ENCODE peak calls at places on chromosome 21, in four cellular contexts. One of them, this sample, is unnamed.

GRCh38 chr21:44701541-44701940 is 4.6 kb downstream of the KRTAP10-12 start:
- DNase-seq in SK-N-SH: peak
- DNase-seq in H1: no peak
- DNase-seq in GM12878: no peak
- DNase-seq in this sample: no peak

GRCh38 chr21:36747114-36747814 is 48.3 kb downstream of the SIM2 start:
- DNase-seq in H1: no peak
- DNase-seq in GM12878: no peak
- DNase-seq in SK-N-SH: no peak
- DNase-seq in this sample: peak

GRCh38 chr21:34884346-34884929 is 164.7 kb downstream of the RUNX1 start:
- DNase-seq in GM12878: no peak
- DNase-seq in H1: no peak
- DNase-seq in SK-N-SH: no peak
- DNase-seq in this sample: no peak

GRCh38 chr21:25934771-25935224 is 200.0 kb downstream of the GABPA start:
- DNase-seq in GM12878: no peak
- DNase-seq in SK-N-SH: no peak
- DNase-seq in H1: no peak
- DNase-seq in this sample: no peak

GRCh38 chr21:43203523-43204080 is 34.8 kb downstream of the CRYAA start:
- DNase-seq in H1: no peak
- DNase-seq in SK-N-SH: no peak
- DNase-seq in GM12878: no peak
- DNase-seq in this sample: no peak

GRCh38 chr21:17784604-17785402 is 34.4 kb downstream of the C21orf91 start:
- DNase-seq in SK-N-SH: no peak
- DNase-seq in H1: no peak
- DNase-seq in GM12878: peak
- DNase-seq in this sample: no peak

GRCh38 chr21:29168874-29169273 is 38.4 kb downstream of the MAP3K7CL start:
- DNase-seq in GM12878: no peak
- DNase-seq in SK-N-SH: no peak
- DNase-seq in H1: no peak
- DNase-seq in this sample: no peak

GRCh38 chr21:24428539-24429186 is 1178.6 kb downstream of the MRPL39 start:
- DNase-seq in H1: no peak
- DNase-seq in GM12878: no peak
- DNase-seq in SK-N-SH: no peak
- DNase-seq in this sample: no peak

GRCh38 chr21:16116798-16117197 is 387.0 kb downstream of the USP25 start:
- DNase-seq in SK-N-SH: no peak
- DNase-seq in GM12878: no peak
- DNase-seq in H1: no peak
- DNase-seq in this sample: no peak

GRCh38 chr21:35410123-35410522 is 361.0 kb upstream of the RUNX1 start:
- DNase-seq in H1: no peak
- DNase-seq in GM12878: no peak
- DNase-seq in SK-N-SH: no peak
- DNase-seq in this sample: no peak

GRCh38 chr21:34186119-34186719 is 112.8 kb downstream of the MRPS6 start:
- DNase-seq in H1: no peak
- DNase-seq in SK-N-SH: no peak
- DNase-seq in GM12878: no peak
- DNase-seq in this sample: peak

GRCh38 chr21:21898801-21899200 is 900.6 kb downstream of the NCAM2 start:
- DNase-seq in H1: no peak
- DNase-seq in SK-N-SH: no peak
- DNase-seq in GM12878: no peak
- DNase-seq in this sample: no peak

GRCh38 chr21:35674895-35675470 is 385.3 kb downstream of the SETD4 start:
- DNase-seq in H1: no peak
- DNase-seq in GM12878: no peak
- DNase-seq in SK-N-SH: no peak
- DNase-seq in this sample: no peak

GRCh38 chr21:17610862-17611261 is 1.8 kb downstream of the BTG3 start:
- DNase-seq in GM12878: no peak
- DNase-seq in H1: no peak
- DNase-seq in SK-N-SH: peak
- DNase-seq in this sample: peak

GRCh38 chr21:22725436-22725835 is 1727.2 kb downstream of the NCAM2 start:
- DNase-seq in H1: no peak
- DNase-seq in GM12878: no peak
- DNase-seq in SK-N-SH: no peak
- DNase-seq in this sample: no peak

GRCh38 chr21:28548291-28548690 is 444.4 kb downstream of the LTN1 start:
- DNase-seq in SK-N-SH: no peak
- DNase-seq in GM12878: no peak
- DNase-seq in H1: no peak
- DNase-seq in this sample: no peak

GRCh38 chr21:36654341-36654740 is 44.6 kb upstream of the SIM2 start:
- DNase-seq in GM12878: no peak
- DNase-seq in H1: no peak
- DNase-seq in SK-N-SH: no peak
- DNase-seq in this sample: no peak

GRCh38 chr21:29585462-29585861 is 286.7 kb downstream of the BACH1 start:
- DNase-seq in H1: no peak
- DNase-seq in SK-N-SH: no peak
- DNase-seq in GM12878: no peak
- DNase-seq in this sample: no peak

GRCh38 chr21:17343055-17343454 is 169.8 kb upstream of the CXADR start:
- DNase-seq in GM12878: no peak
- DNase-seq in H1: no peak
- DNase-seq in SK-N-SH: no peak
- DNase-seq in this sample: peak

GRCh38 chr21:35294231-35294898 is 245.3 kb upstream of the RUNX1 start:
- DNase-seq in GM12878: no peak
- DNase-seq in H1: no peak
- DNase-seq in SK-N-SH: no peak
- DNase-seq in this sample: no peak

GRCh38 chr21:31446206-31446900 is 102.3 kb upstream of the TIAM1 start:
- DNase-seq in H1: no peak
- DNase-seq in SK-N-SH: no peak
- DNase-seq in GM12878: no peak
- DNase-seq in this sample: no peak

GRCh38 chr21:26138615-26139257 is 31.8 kb downstream of the APP start:
- DNase-seq in GM12878: no peak
- DNase-seq in H1: no peak
- DNase-seq in SK-N-SH: no peak
- DNase-seq in this sample: no peak

GRCh38 chr21:36792505-36792967 is 93.6 kb downstream of the SIM2 start:
- DNase-seq in H1: no peak
- DNase-seq in GM12878: no peak
- DNase-seq in SK-N-SH: no peak
- DNase-seq in this sample: no peak

GRCh38 chr21:19353271-19353670 is 949.7 kb upstream of the TMPRSS15 start:
- DNase-seq in GM12878: no peak
- DNase-seq in H1: no peak
- DNase-seq in SK-N-SH: no peak
- DNase-seq in this sample: no peak

GRCh38 chr21:16837319-16837718 is 675.5 kb upstream of the CXADR start:
- DNase-seq in SK-N-SH: no peak
- DNase-seq in H1: no peak
- DNase-seq in GM12878: no peak
- DNase-seq in this sample: no peak

GRCh38 chr21:46181953-46182547 is 2.2 kb downstream of the SPATC1L start:
- DNase-seq in GM12878: no peak
- DNase-seq in SK-N-SH: no peak
- DNase-seq in H1: no peak
- DNase-seq in this sample: no peak

GRCh38 chr21:46185717-46186116 is 1.5 kb upstream of the SPATC1L start:
- DNase-seq in SK-N-SH: no peak
- DNase-seq in GM12878: no peak
- DNase-seq in H1: no peak
- DNase-seq in this sample: peak

GRCh38 chr21:46182548-46183336 is 1.5 kb downstream of the SPATC1L start:
- DNase-seq in GM12878: no peak
- DNase-seq in H1: no peak
- DNase-seq in SK-N-SH: no peak
- DNase-seq in this sample: peak

GRCh38 chr21:46184625-46185555 is 631 bp upstream of the SPATC1L start:
- DNase-seq in H1: peak
- DNase-seq in GM12878: peak
- DNase-seq in SK-N-SH: peak
- DNase-seq in this sample: peak

DNA sequence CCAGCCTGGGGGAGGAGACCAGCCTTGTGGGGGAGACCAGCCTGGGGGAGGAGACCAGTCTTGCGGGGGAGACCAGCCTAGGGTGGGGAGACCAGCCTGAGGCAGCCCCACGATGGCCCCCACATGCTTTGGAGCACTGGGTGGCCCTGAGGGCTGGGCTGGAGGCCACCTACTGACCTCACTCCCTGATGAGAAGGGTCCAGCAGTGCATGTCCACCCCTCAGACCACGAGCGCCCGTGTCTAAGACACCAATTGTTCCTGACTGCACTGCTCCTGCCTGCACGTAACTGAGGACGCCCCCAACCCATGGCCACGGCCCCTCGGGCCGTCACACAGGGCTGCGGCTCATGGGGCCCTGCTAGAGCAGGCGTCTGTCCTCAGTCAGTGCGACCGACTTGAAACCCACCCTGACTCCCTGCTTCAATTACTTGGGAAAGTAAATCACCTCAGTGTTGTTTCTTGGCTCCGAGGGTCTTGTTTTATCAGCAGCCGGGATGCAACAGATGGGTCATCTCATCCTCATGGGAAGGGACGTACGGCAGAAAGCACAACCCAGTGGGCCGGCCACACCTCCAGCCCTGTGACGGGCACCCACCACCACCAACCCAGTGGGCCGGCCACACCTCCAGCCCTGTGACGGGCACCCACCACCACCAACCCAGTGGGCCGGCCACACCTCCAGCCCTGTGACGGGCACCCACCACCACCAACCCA is at the start of gene SPATC1L:
- DNase-seq in SK-N-SH: peak
- DNase-seq in H1: peak
- DNase-seq in GM12878: peak
- DNase-seq in this sample: peak
- TF ChIP-seq NRF1 in SK-N-SH: no peak
- TF ChIP-seq NRF1 in H1: no peak
- TF ChIP-seq NRF1 in GM12878: no peak
- TF ChIP-seq NRF1 in this sample: no peak

GRCh38 chr21:33139084-33139483 is 69.1 kb downstream of the OLIG1 start:
- DNase-seq in SK-N-SH: no peak
- DNase-seq in H1: no peak
- DNase-seq in GM12878: no peak
- DNase-seq in this sample: no peak
- H3K4me2 ChIP-seq in SK-N-SH: no peak
- H3K4me2 ChIP-seq in H1: no peak
- H3K4me2 ChIP-seq in GM12878: no peak
- H3K4me2 ChIP-seq in this sample: no peak

DNA sequence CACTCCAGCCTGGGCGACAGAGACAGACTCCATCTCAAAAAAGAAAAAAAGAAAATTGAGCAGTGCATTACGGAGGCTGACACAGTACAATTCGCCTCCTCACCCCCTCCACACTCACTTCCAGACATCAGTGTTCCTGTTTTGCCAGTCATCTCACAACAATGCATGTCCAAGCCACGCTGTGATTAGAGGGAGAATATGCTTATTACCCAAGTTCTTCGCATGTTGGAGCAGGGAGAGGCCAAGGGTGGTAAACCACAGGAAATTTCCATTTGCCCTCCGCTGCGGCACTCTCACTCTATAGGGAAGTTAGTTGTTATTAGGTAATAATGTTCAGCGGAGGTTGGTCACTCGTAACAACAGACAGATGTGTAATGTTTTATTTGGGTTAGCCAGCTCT is 32.9 kb downstream of the KCNJ15 start:
- DNase-seq in GM12878: no peak
- DNase-seq in H1: no peak
- DNase-seq in SK-N-SH: no peak
- DNase-seq in this sample: no peak
- TF ChIP-seq NRF1 in GM12878: no peak
- TF ChIP-seq NRF1 in H1: no peak
- TF ChIP-seq NRF1 in SK-N-SH: no peak
- TF ChIP-seq NRF1 in this sample: no peak

DNA sequence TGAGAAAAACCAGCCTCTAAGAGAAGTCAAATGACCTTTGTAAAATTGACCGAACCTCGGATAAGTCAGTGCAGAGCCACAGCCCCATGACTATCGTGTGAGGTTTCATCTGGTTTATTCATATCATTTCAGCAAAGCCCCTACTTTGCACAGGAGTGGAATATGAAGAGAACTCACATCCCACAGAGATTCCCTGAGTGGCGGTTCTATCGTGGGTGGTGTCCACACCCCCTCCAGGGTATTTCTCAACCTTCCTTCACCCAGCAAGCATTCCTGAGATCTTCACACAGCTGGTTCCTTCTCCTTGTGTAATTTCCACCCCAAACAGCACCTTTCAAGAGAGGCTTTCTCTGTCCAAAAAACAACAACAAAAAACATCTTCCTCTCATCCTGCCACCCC is 47.5 kb downstream of the EVA1C start:
- DNase-seq in GM12878: no peak
- DNase-seq in H1: no peak
- DNase-seq in SK-N-SH: no peak
- DNase-seq in this sample: no peak
- H3K4me2 ChIP-seq in GM12878: no peak
- H3K4me2 ChIP-seq in H1: no peak
- H3K4me2 ChIP-seq in SK-N-SH: no peak
- H3K4me2 ChIP-seq in this sample: no peak

This sample was measured in K562.